ENCODE peak calls at places on chromosomes 4 and X, in eight cellular contexts. N, V, T, I, L, U, X and M are unnamed samples.

GRCh38 chrX:16946971-16947562 is 609 bp downstream of the REPS2 start:
- DNase-seq in N (peak), V (no peak), T (peak), I (no peak), L (peak), U (peak), X (no peak), M (no peak)

GRCh38 chr4:3239998-3240920 is 8.7 kb upstream of the MSANTD1 start:
- DNase-seq in N (no peak), V (no peak), T (no peak), I (no peak), L (no peak), U (no peak), X (no peak), M (no peak)

GRCh38 chr4:169108303-169108702 is 98.2 kb upstream of the CBR4 start:
- DNase-seq in N (no peak), V (no peak), T (no peak), I (no peak), L (no peak), U (no peak), X (no peak), M (no peak)

GRCh38 chr4:55722132-55722531 is 86.0 kb upstream of the NMU start:
- DNase-seq in N (no peak), V (no peak), T (no peak), I (no peak), L (no peak), U (no peak), X (no peak), M (no peak)

GRCh38 chr4:87807402-87807801 is 8.0 kb downstream of the IBSP start:
- DNase-seq in N (no peak), V (no peak), T (no peak), I (no peak), L (no peak), U (no peak), X (no peak), M (no peak)

GRCh38 chrX:65702956-65703355 is 35.5 kb downstream of the MSN start:
- DNase-seq in N (no peak), V (no peak), T (no peak), I (no peak), L (no peak), U (no peak), X (no peak), M (no peak)

GRCh38 chr4:20044936-20045335 is 206.8 kb upstream of the SLIT2 start:
- DNase-seq in N (no peak), V (no peak), T (no peak), I (no peak), L (no peak), U (no peak), X (no peak), M (no peak)

GRCh38 chr4:126715067-126715466 is 917.7 kb upstream of the INTU start:
- DNase-seq in N (no peak), V (no peak), T (no peak), I (no peak), L (no peak), U (no peak), X (no peak), M (no peak)

GRCh38 chr4:159698336-159698735 is 595.5 kb downstream of the RAPGEF2 start:
- DNase-seq in N (no peak), V (no peak), T (no peak), I (no peak), L (no peak), U (no peak), X (no peak), M (no peak)

GRCh38 chr4:110197421-110198398 is 705 bp downstream of the ELOVL6 start:
- DNase-seq in N (peak), V (peak), T (peak), I (no peak), L (peak), U (peak), X (peak), M (no peak)

GRCh38 chr4:11505225-11505971 is 76.7 kb upstream of the HS3ST1 start:
- DNase-seq in N (no peak), V (no peak), T (no peak), I (no peak), L (no peak), U (peak), X (no peak), M (no peak)

GRCh38 chrX:66150188-66150587 is 13.9 kb upstream of the HEPH start:
- DNase-seq in N (no peak), V (peak), T (no peak), I (no peak), L (no peak), U (no peak), X (no peak), M (no peak)

GRCh38 chrX:68504237-68504636 is 5.4 kb downstream of the YIPF6 start:
- DNase-seq in N (no peak), V (peak), T (no peak), I (no peak), L (no peak), U (peak), X (no peak), M (no peak)

GRCh38 chr4:110518889-110519490 is 43.0 kb downstream of the ENPEP start:
- DNase-seq in N (no peak), V (peak), T (peak), I (no peak), L (no peak), U (peak), X (peak), M (no peak)

GRCh38 chr4:151324449-151325319 is 721 bp downstream of the SH3D19 start:
- DNase-seq in N (peak), V (peak), T (no peak), I (peak), L (no peak), U (no peak), X (peak), M (no peak)

GRCh38 chrX:154396948-154397887 is 959 bp upstream of the RPL10 start:
- DNase-seq in N (peak), V (peak), T (peak), I (peak), L (peak), U (peak), X (peak), M (no peak)

GRCh38 chrX:65741823-65742222 is 74.4 kb downstream of the MSN start:
- DNase-seq in N (no peak), V (no peak), T (no peak), I (no peak), L (no peak), U (no peak), X (no peak), M (no peak)

GRCh38 chr4:145904413-145905177 is 34.0 kb downstream of the ZNF827 start:
- DNase-seq in N (no peak), V (peak), T (no peak), I (no peak), L (no peak), U (no peak), X (no peak), M (no peak)

GRCh38 chr4:76212301-76212700 is 1.3 kb downstream of the SCARB2 start:
- DNase-seq in N (no peak), V (no peak), T (no peak), I (no peak), L (no peak), U (no peak), X (no peak), M (no peak)

GRCh38 chr4:37625499-37625898 is 60.7 kb downstream of the RELL1 start:
- DNase-seq in N (no peak), V (no peak), T (no peak), I (no peak), L (no peak), U (no peak), X (no peak), M (no peak)

GRCh38 chrX:114334473-114334982 is 249.4 kb upstream of the HTR2C start:
- DNase-seq in N (no peak), V (no peak), T (no peak), I (no peak), L (no peak), U (no peak), X (no peak), M (no peak)

GRCh38 chrX:65241059-65241721 is 264.9 kb upstream of the ZC4H2 start:
- DNase-seq in N (no peak), V (no peak), T (no peak), I (no peak), L (no peak), U (no peak), X (no peak), M (no peak)

GRCh38 chrX:41824551-41824950 is 98.8 kb downstream of the CASK start:
- DNase-seq in N (no peak), V (peak), T (no peak), I (no peak), L (no peak), U (no peak), X (no peak), M (no peak)

GRCh38 chr4:117786566-117786965 is 247.7 kb upstream of the NDST3 start:
- DNase-seq in N (no peak), V (no peak), T (no peak), I (no peak), L (no peak), U (no peak), X (no peak), M (no peak)